ENCODE peak calls at places on chromosomes 12 and 14, in eight cellular contexts. J, E, Y, R, U, L, C and I are unnamed samples.
A peak's percentile ranks its signal among the peaks of the same experiment; 100 is the strongest.

GRCh38 chr12:30830751-30831150 is 76.0 kb upstream of the CAPRIN2 start:
- DNase-seq in J (no peak), E (no peak), Y (no peak), R (no peak), U (no peak), L (no peak), C (no peak), I (no peak)

GRCh38 chr14:88424573-88424972 is 39.1 kb downstream of the SPATA7 start:
- DNase-seq in J (no peak), E (no peak), Y (no peak), R (no peak), U (no peak), L (no peak), C (no peak), I (no peak)

GRCh38 chr12:104060791-104061190 is 3.5 kb upstream of the HCFC2 start:
- DNase-seq in J (no peak), E (no peak), Y (no peak), R (no peak), U (no peak), L (no peak), C (no peak), I (no peak)

GRCh38 chr14:94021001-94021400 is 5.1 kb upstream of the OTUB2 start:
- DNase-seq in J (peak; percentile 22), E (no peak), Y (no peak), R (no peak), U (no peak), L (no peak), C (no peak), I (peak; percentile 55)

GRCh38 chr12:98758331-98758730 is 113.2 kb downstream of the APAF1 start:
- DNase-seq in J (no peak), E (no peak), Y (no peak), R (no peak), U (no peak), L (no peak), C (no peak), I (no peak)

GRCh38 chr12:123748661-123749060 is 13.4 kb upstream of the DNAH10 start:
- DNase-seq in J (no peak), E (no peak), Y (no peak), R (no peak), U (no peak), L (no peak), C (no peak), I (no peak)

GRCh38 chr12:131988054-131988796 is 38.5 kb downstream of the EP400 start:
- DNase-seq in J (no peak), E (no peak), Y (no peak), R (no peak), U (no peak), L (no peak), C (no peak), I (no peak)

GRCh38 chr14:35286707-35287106 is 5.5 kb upstream of the PSMA6 start:
- DNase-seq in J (no peak), E (no peak), Y (no peak), R (no peak), U (no peak), L (no peak), C (no peak), I (no peak)

GRCh38 chr12:21655594-21655993 is 2.0 kb downstream of the LDHB start:
- DNase-seq in J (no peak), E (no peak), Y (no peak), R (no peak), U (no peak), L (no peak), C (no peak), I (no peak)

GRCh38 chr12:21113266-21113665 is 17.7 kb upstream of the SLCO1B1 start:
- DNase-seq in J (no peak), E (no peak), Y (no peak), R (no peak), U (no peak), L (no peak), C (no peak), I (no peak)

GRCh38 chr12:15886372-15887042 is 4.3 kb downstream of the STRAP start:
- DNase-seq in J (peak; percentile 28), E (no peak), Y (no peak), R (no peak), U (no peak), L (no peak), C (no peak), I (peak; percentile 70)

GRCh38 chr12:94127239-94128131 is 20.9 kb upstream of the PLXNC1 start:
- DNase-seq in J (no peak), E (no peak), Y (no peak), R (no peak), U (no peak), L (no peak), C (no peak), I (no peak)

GRCh38 chr12:94126067-94126466 is 22.3 kb upstream of the PLXNC1 start:
- DNase-seq in J (no peak), E (no peak), Y (no peak), R (no peak), U (no peak), L (no peak), C (no peak), I (no peak)

DNA sequence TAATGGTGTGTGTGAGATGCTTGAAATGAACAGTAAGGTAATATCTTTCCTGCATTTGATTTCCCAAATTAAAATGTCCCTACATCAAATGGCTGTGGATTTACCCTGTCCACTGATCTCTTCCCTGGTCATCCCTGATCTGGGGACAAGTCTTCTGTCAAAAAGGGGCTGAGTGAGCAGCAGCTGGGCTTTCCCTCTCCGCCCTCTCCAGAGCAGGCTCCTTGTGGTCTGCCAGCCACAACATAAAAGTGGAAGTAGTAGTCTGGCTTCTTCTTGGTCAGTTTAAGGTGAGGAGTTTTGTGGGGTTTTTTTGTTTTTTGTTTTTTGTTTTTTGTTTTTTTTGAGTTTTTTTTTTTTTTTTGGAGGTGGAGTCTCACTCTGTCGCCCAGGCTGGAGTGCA is 25.2 kb upstream of the PLXNC1 start:
- DNase-seq in J (no peak), E (no peak), Y (no peak), R (no peak), U (no peak), L (no peak), C (no peak), I (no peak)
- H3K4me1 ChIP-seq in J (no peaks in the 10 kb centered on the region), E (no peaks in the 10 kb centered on the region), Y (no peaks in the 10 kb centered on the region), R (no peaks in the 10 kb centered on the region), U (peaks cover 11% of the 10 kb centered on the region), L (no peaks in the 10 kb centered on the region), C (peaks cover 6% of the 10 kb centered on the region), I (no peaks in the 10 kb centered on the region)

DNA sequence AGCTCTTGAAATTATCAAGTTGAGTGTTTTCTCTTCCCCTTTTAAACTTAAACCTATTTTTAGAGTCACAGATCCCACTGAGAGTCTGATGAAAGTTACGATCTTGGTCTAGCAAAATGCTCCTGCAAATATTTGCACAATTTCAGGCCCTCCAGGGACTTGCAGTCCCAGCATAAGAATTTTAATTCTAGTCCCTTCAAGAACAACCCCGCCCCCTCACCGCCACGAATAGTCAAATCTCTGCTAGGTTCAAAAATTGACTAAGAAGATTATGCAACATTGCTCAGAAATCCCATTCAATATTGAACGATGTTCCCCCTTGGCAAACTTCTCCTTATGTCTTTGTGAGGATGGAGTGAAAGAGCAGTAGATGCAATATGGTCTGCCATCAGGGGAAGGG is 127.4 kb upstream of the CCDC175 start:
- DNase-seq in J (no peak), E (no peak), Y (no peak), R (no peak), U (no peak), L (no peak), C (no peak), I (no peak)
- TF ChIP-seq REST in J (no peak), E (no peak), Y (no peak), R (no peak), U (no peak), L (no peak), C (no peak), I (no peak)

GRCh38 chr12:106122004-106122403 is 16.8 kb downstream of the NUAK1 start:
- DNase-seq in J (no peak), E (no peak), Y (no peak), R (no peak), U (no peak), L (no peak), C (no peak), I (no peak)

GRCh38 chr12:106119301-106119700 is 19.5 kb downstream of the NUAK1 start:
- DNase-seq in J (no peak), E (no peak), Y (no peak), R (no peak), U (no peak), L (no peak), C (no peak), I (no peak)

GRCh38 chr12:106123110-106123509 is 15.6 kb downstream of the NUAK1 start:
- DNase-seq in J (no peak), E (no peak), Y (no peak), R (no peak), U (no peak), L (no peak), C (no peak), I (no peak)

GRCh38 chr12:106118278-106118820 is 20.4 kb downstream of the NUAK1 start:
- DNase-seq in J (no peak), E (no peak), Y (no peak), R (no peak), U (no peak), L (no peak), C (no peak), I (no peak)

DNA sequence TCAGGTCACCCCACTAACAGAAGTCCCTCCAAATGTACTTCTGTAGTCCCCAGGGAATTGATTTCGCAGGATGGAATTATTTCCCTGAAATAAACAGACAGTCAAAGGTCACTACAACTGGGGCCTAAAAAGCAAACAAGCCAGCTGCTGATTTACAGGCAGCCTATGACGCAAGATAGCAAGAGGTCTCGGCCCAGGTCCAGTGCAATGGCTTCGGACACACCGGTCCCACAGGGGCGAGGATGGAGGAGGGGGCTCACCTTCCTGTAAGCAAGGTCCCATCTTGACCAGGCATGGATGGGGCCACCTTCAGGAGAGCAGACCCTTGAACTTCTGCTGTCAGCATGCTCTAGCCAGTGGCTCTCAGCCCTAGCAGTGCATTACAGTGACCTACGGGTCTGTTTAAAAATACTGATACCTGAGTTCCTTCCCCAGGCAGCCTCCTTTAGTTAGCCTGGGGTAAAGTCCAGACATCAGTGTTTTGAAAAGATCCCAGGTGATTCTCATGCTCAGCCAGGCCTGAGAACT is 18.1 kb downstream of the NUAK1 start:
- DNase-seq in J (peak; percentile 68), E (no peak), Y (no peak), R (no peak), U (no peak), L (no peak), C (no peak), I (peak; percentile 84)
- H3K4me1 ChIP-seq in J (peaks cover 98% of the 10 kb centered on the region), E (peaks cover 9% of the 10 kb centered on the region), Y (peaks cover 52% of the 10 kb centered on the region), R (peaks cover 98% of the 10 kb centered on the region), U (no peaks in the 10 kb centered on the region), L (no peaks in the 10 kb centered on the region), C (no peaks in the 10 kb centered on the region), I (peaks cover 75% of the 10 kb centered on the region)

GRCh38 chr12:49750027-49750977 is 8.9 kb downstream of the TMBIM6 start:
- DNase-seq in J (peak; percentile 49), E (peak; percentile 54), Y (peak; percentile 49), R (no peak), U (no peak), L (no peak), C (peak; percentile 36), I (peak; percentile 31)

GRCh38 chr12:49750994-49751393 is 9.6 kb downstream of the TMBIM6 start:
- DNase-seq in J (no peak), E (no peak), Y (no peak), R (no peak), U (no peak), L (no peak), C (no peak), I (no peak)

GRCh38 chr12:49748800-49749199 is 7.4 kb downstream of the TMBIM6 start:
- DNase-seq in J (no peak), E (no peak), Y (no peak), R (no peak), U (no peak), L (no peak), C (no peak), I (no peak)

GRCh38 chr12:49744363-49744885 is 3.1 kb downstream of the TMBIM6 start:
- DNase-seq in J (no peak), E (no peak), Y (no peak), R (no peak), U (no peak), L (no peak), C (no peak), I (no peak)

GRCh38 chr12:49748306-49748705 is 6.9 kb downstream of the TMBIM6 start:
- DNase-seq in J (no peak), E (no peak), Y (no peak), R (no peak), U (no peak), L (no peak), C (no peak), I (no peak)
- TF ChIP-seq REST in J (no peak), E (no peak), Y (no peak), R (no peak), U (no peak), L (no peak), C (no peak), I (no peak)